ENCODE peak calls at places on chromosomes 7 and 10, in ten cellular contexts. G, Y, M, E, N, T, L, V, Q and C are unnamed samples.

GRCh38 chr7:74344128-74344496 is 54.9 kb downstream of the CLIP2 start:
- DNase-seq in N (no peak), M (no peak), V (no peak), Q (no peak), G (peak), L (no peak), Y (no peak), E (peak), T (no peak), C (no peak)

GRCh38 chr7:116212859-116213258 is 2.5 kb downstream of the TES start:
- DNase-seq in G (no peak), E (no peak), N (no peak), V (no peak), T (no peak), Y (no peak), L (no peak), Q (no peak), M (no peak), C (no peak)

GRCh38 chr7:75951506-75951905 is 36.6 kb downstream of the POR start:
- DNase-seq in Y (no peak), M (no peak), G (peak), T (no peak), Q (peak), E (peak), V (no peak), L (peak), N (no peak), C (no peak)

GRCh38 chr10:5583525-5584175 is 58.9 kb downstream of the CALML3 start:
- DNase-seq in L (peak), M (peak), V (peak), N (peak), Y (peak), G (no peak), Q (no peak), T (no peak), E (no peak), C (peak)

GRCh38 chr10:133342942-133343341 is 4.2 kb upstream of the PRAP1 start:
- DNase-seq in V (no peak), Y (no peak), G (no peak), Q (no peak), E (no peak), T (no peak), N (no peak), M (no peak), L (no peak), C (no peak)

GRCh38 chr7:157502701-157503111 is 165.9 kb downstream of the DNAJB6 start:
- DNase-seq in Q (no peak), Y (peak), V (peak), T (no peak), N (peak), M (peak), E (no peak), G (no peak), L (no peak), C (no peak)

GRCh38 chr10:102322914-102323313 is 72.6 kb upstream of the NFKB2 start:
- DNase-seq in N (no peak), E (no peak), Q (no peak), M (peak), V (no peak), G (no peak), L (no peak), Y (no peak), T (no peak), C (no peak)

GRCh38 chr7:157538321-157538720 is 201.5 kb downstream of the DNAJB6 start:
- DNase-seq in M (no peak), L (no peak), E (no peak), Q (no peak), Y (no peak), G (no peak), N (no peak), T (no peak), V (no peak), C (no peak)

GRCh38 chr7:369981-370621 is 80.1 kb downstream of the FOXL3 start:
- DNase-seq in M (peak), N (no peak), Q (peak), V (peak), T (no peak), G (no peak), Y (peak), L (peak), E (no peak), C (no peak)

GRCh38 chr10:78190051-78190450 is 156.4 kb downstream of the RPS24 start:
- DNase-seq in M (no peak), T (no peak), N (no peak), Y (no peak), L (no peak), E (no peak), Q (no peak), V (no peak), G (no peak), C (no peak)

GRCh38 chr7:44152971-44153947 is 12.1 kb upstream of the MYL7 start:
- DNase-seq in L (no peak), M (no peak), V (no peak), N (no peak), E (no peak), Y (no peak), T (no peak), Q (no peak), G (no peak), C (no peak)

GRCh38 chr10:61284222-61284890 is 168.8 kb downstream of the TMEM26 start:
- DNase-seq in G (peak), L (no peak), Q (no peak), Y (no peak), M (no peak), T (peak), E (peak), V (no peak), N (no peak), C (no peak)

GRCh38 chr10:31204090-31204489 is 114.9 kb upstream of the ZEB1 start:
- DNase-seq in Q (no peak), E (peak), L (peak), V (no peak), Y (no peak), N (no peak), G (no peak), M (no peak), T (no peak), C (no peak)

GRCh38 chr10:77974396-77975074 is 48.0 kb upstream of the DLG5 start:
- DNase-seq in Q (no peak), N (no peak), G (peak), E (peak), M (peak), Y (peak), V (peak), T (peak), L (no peak), C (no peak)

GRCh38 chr10:103547391-103547946 is 54.0 kb downstream of the NEURL1 start:
- DNase-seq in Q (no peak), M (no peak), L (no peak), E (no peak), Y (peak), G (no peak), T (no peak), V (no peak), N (no peak), C (no peak)

GRCh38 chr7:132996581-132997242 is 85.2 kb downstream of the CHCHD3 start:
- DNase-seq in T (no peak), E (peak), G (no peak), V (no peak), Q (no peak), M (no peak), Y (no peak), L (no peak), N (no peak), C (no peak)

GRCh38 chr10:77135555-77135954 is 502.1 kb downstream of the KCNMA1 start:
- DNase-seq in Q (no peak), L (no peak), T (no peak), N (no peak), G (no peak), Y (no peak), E (no peak), V (no peak), M (no peak), C (no peak)

GRCh38 chr10:94214497-94214896 is 148.2 kb downstream of the NOC3L start:
- DNase-seq in Y (no peak), E (no peak), M (no peak), G (no peak), T (no peak), Q (no peak), N (no peak), L (no peak), V (no peak), C (no peak)

GRCh38 chr7:75534727-75535307 is 42.7 kb downstream of the SPDYE5 start:
- DNase-seq in L (no peak), M (no peak), G (no peak), T (no peak), V (no peak), Q (no peak), N (no peak), Y (no peak), E (peak), C (no peak)

GRCh38 chr7:22350466-22351328 is 6.3 kb downstream of the RAPGEF5 start:
- DNase-seq in T (peak), G (no peak), M (no peak), Q (no peak), E (peak), Y (no peak), N (no peak), V (no peak), L (no peak), C (no peak)

GRCh38 chr7:75876126-75876881 is 2.5 kb upstream of the RHBDD2 start:
- DNase-seq in N (no peak), Q (no peak), Y (no peak), M (no peak), E (no peak), V (no peak), G (no peak), T (no peak), L (no peak), C (no peak)

GRCh38 chr10:111107846-111108245 is 31.0 kb downstream of the ADRA2A start:
- DNase-seq in L (no peak), E (no peak), T (no peak), Y (peak), Q (peak), G (no peak), V (no peak), M (no peak), N (no peak), C (no peak)

GRCh38 chr7:74619235-74619860 is 38.2 kb upstream of the GTF2I start:
- DNase-seq in Q (no peak), E (no peak), G (no peak), L (no peak), N (no peak), V (no peak), M (no peak), T (no peak), Y (no peak), C (no peak)

GRCh38 chr10:11318812-11319598 is 292.4 kb downstream of the USP6NL start:
- DNase-seq in E (no peak), V (peak), Q (no peak), Y (no peak), N (no peak), T (no peak), M (no peak), L (no peak), G (no peak), C (no peak)

GRCh38 chr10:87505366-87506113 is 847 bp downstream of the MINPP1 start:
- DNase-seq in M (peak), L (peak), N (peak), T (peak), Q (peak), V (no peak), E (peak), Y (peak), G (peak), C (peak)

GRCh38 chr7:95527033-95527775 is 41.5 kb downstream of the ASB4 start:
- DNase-seq in E (peak), G (peak), V (peak), M (peak), N (no peak), Y (no peak), L (peak), T (peak), Q (peak), C (peak)

GRCh38 chr7:121286186-121286585 is 42.6 kb upstream of the WNT16 start:
- DNase-seq in E (no peak), T (no peak), N (no peak), V (no peak), M (no peak), L (no peak), Q (no peak), G (no peak), Y (no peak), C (no peak)

GRCh38 chr7:121285066-121285667 is 43.6 kb upstream of the WNT16 start:
- DNase-seq in T (no peak), E (no peak), V (no peak), N (no peak), M (no peak), L (no peak), G (no peak), Q (no peak), Y (no peak), C (no peak)

GRCh38 chr7:121282129-121282528 is 46.7 kb upstream of the WNT16 start:
- DNase-seq in E (no peak), Q (no peak), T (no peak), N (no peak), M (no peak), Y (no peak), V (no peak), G (no peak), L (no peak), C (no peak)

GRCh38 chr7:121288894-121289293 is 39.9 kb upstream of the WNT16 start:
- DNase-seq in N (no peak), E (peak), Y (no peak), T (peak), M (no peak), V (no peak), L (no peak), G (no peak), Q (no peak), C (no peak)

GRCh38 chr7:121286742-121287699 is 41.8 kb upstream of the WNT16 start:
- DNase-seq in Q (no peak), G (no peak), Y (no peak), T (no peak), M (no peak), L (no peak), V (no peak), E (peak), N (no peak), C (no peak)
- TF ChIP-seq POLR2A in Q (no peak), G (no peak), Y (no peak), T (no peak), M (no peak), L (no peak), V (no peak), E (no peak), N (no peak), C (no peak)

GRCh38 chr7:131026297-131027003 is 292.4 kb upstream of the KLF14 start:
- DNase-seq in G (no peak), T (no peak), L (no peak), N (no peak), Y (no peak), V (no peak), M (no peak), Q (no peak), E (peak), C (no peak)
- H3K4me3 ChIP-seq in G (no peak), T (no peak), L (no peak), N (no peak), Y (no peak), V (no peak), M (no peak), Q (no peak), E (no peak), C (no peak)

DNA sequence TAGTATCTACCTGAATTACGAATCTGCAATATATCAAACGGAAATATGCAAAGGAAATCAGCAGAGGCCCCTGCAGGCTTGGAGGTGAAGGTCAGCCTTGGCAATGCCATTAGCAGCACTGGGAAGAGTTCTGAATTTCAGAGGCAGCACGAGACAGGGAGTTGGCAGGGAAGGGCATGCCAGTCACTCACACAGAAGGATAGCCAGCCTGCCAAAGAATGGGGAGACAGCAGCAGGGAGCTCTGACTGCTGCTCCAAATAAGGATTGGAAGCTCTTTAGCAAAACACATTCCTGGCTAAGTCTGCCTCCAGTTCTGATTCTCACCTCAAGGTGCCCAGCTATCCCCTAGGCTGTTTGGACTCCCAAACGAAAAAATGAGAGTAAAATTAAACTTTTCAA is 188.0 kb downstream of the PDE1C start:
- DNase-seq in V (no peak), N (no peak), T (no peak), Q (no peak), E (no peak), Y (no peak), M (no peak), G (peak), L (peak), C (no peak)
- TF ChIP-seq CTCF in V (no peak), N (no peak), T (no peak), Q (no peak), E (no peak), Y (no peak), M (no peak), G (no peak), L (peak), C (no peak)

DNA sequence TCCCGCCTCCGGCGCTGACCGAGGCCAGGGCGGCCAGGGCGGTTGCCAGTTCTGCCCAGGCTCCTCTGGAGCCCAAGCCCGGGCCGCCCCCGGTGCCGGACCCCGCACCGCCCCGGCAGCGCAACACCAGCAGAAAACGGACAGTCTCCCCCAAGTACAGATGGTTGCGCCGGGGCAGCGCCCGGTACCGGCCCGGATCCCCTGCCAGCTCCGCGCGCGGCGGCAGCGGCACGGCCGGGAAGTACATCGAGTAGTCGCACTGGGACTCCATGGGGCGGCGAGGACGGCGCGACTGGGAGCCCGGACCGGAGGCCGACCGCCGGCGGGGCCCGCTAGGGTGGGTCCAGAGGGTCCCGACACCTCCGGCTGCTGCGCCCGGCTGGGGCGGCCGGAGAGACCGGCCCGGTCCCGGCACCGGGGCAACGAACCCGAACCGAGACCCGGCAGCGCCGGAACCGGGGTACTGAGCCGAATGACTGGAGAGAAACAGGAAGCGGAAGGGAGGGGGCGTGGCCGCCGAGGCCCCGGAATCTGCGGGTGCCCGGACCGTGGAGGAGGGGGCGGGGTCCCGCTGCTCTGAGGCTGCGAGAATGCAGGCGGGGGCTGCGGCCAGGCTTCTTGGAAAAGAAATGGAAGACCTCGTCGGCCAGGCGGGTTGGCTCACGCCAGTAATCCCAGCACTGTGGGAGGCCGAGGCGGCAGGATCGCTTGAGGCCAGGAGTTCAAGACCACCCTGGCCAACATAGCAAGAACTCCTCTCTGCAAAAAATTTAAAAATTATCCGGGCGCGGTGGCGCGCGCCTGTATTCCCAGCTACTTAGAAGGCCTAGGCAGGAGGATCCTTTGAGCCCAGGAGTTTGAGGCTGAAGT is at the start of gene TRAPPC14:
- DNase-seq in N (peak), Q (peak), L (peak), M (peak), T (no peak), E (peak), G (peak), Y (peak), V (peak), C (peak)
- TF ChIP-seq POLR2A in N (peak), Q (peak), L (peak), M (peak), T (peak), E (no peak), G (peak), Y (no peak), V (peak), C (no peak)

GRCh38 chr10:17216217-17216900 is 11.7 kb upstream of the VIM start:
- DNase-seq in T (peak), N (no peak), V (no peak), E (peak), L (no peak), M (no peak), Y (no peak), Q (no peak), G (peak), C (no peak)

GRCh38 chr10:17216901-17217395 is 11.1 kb upstream of the VIM start:
- DNase-seq in T (no peak), E (no peak), M (no peak), Q (no peak), L (no peak), Y (no peak), V (no peak), G (no peak), N (no peak), C (no peak)

GRCh38 chr10:17214486-17214885 is 13.0 kb upstream of the TRDMT1 start:
- DNase-seq in Y (no peak), V (no peak), T (no peak), Q (no peak), N (no peak), E (no peak), L (no peak), G (no peak), M (no peak), C (no peak)

GRCh38 chr10:17214991-17215781 is 12.9 kb upstream of the VIM start:
- DNase-seq in E (peak), M (no peak), L (no peak), G (peak), Q (no peak), T (peak), V (no peak), N (no peak), Y (no peak), C (no peak)

GRCh38 chr10:17215782-17216122 is 12.3 kb upstream of the VIM start:
- DNase-seq in T (no peak), M (no peak), L (no peak), E (no peak), Q (no peak), V (no peak), G (no peak), N (no peak), Y (no peak), C (no peak)
- H3K4me3 ChIP-seq in T (no peak), M (no peak), L (no peak), E (no peak), Q (no peak), V (no peak), G (no peak), N (no peak), Y (no peak), C (no peak)

DNA sequence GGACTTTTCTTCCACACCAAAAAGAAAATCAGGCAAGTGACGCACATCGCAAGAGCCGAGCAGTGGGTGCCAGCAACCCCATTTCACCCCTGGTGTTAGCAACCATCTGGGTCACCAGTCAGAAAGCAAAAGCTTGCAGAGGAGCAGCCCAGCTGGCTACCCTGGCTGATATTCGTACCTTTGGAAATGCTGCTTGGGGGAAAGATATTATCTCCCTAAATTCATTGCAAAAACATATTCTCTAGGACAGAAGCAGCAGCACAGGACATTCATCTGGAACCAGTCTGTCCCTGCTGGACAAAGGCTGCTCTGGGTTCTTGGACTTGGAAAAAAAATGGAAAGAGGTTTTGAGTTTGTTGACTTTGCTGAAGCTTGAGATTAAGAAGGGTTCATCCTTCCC is 45.8 kb downstream of the ERLIN1 start:
- DNase-seq in V (no peak), M (no peak), T (no peak), L (no peak), G (no peak), Y (no peak), E (no peak), N (no peak), Q (no peak), C (no peak)
- TF ChIP-seq CTCF in V (no peak), M (no peak), T (no peak), L (no peak), G (no peak), Y (no peak), E (no peak), N (no peak), Q (no peak), C (no peak)

GRCh38 chr10:3528823-3529222 is 256.2 kb downstream of the KLF6 start:
- DNase-seq in Q (no peak), Y (no peak), M (no peak), V (no peak), N (no peak), T (no peak), E (no peak), G (no peak), L (no peak), C (no peak)

GRCh38 chr10:3527144-3527543 is 257.9 kb downstream of the KLF6 start:
- DNase-seq in Q (no peak), M (no peak), E (peak), Y (no peak), N (no peak), L (no peak), G (no peak), V (no peak), T (no peak), C (no peak)

GRCh38 chr10:3528271-3528670 is 256.7 kb downstream of the KLF6 start:
- DNase-seq in E (no peak), T (no peak), Q (no peak), V (no peak), G (no peak), L (no peak), N (no peak), M (no peak), Y (no peak), C (no peak)

GRCh38 chr10:3526721-3527120 is 258.3 kb downstream of the KLF6 start:
- DNase-seq in V (no peak), Y (no peak), M (no peak), Q (no peak), G (no peak), T (no peak), E (peak), N (no peak), L (no peak), C (no peak)

DNA sequence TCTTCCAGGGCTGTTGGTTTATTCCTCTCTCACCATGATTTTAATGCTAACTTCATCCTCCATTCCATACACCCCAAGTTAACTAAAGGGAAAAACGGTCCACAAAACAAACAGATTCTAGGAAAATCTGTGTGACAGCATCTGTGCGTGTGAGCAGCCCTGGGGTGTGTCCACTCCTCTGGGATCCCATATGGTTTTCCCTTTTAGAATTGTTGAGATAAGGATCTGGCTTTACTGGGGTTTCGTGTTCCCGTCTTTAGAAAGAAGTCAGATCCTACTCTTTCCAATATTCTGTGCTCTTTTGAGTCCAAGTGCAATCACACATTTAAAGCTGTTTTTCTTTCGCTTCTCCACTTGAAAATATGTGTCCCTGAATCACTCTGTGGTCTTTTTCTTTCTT is 257.1 kb downstream of the KLF6 start:
- DNase-seq in V (no peak), M (no peak), E (no peak), L (no peak), Y (no peak), G (no peak), T (no peak), Q (no peak), N (no peak), C (no peak)
- TF ChIP-seq POLR2A in V (no peak), M (no peak), E (no peak), L (no peak), Y (no peak), G (no peak), T (no peak), Q (no peak), N (no peak), C (no peak)